ENCODE peak calls at places on chromosomes 7 and 10, in eight cellular contexts. I is AG04449, X is GM12865, Q is psoas muscle, L is coronary artery, G is foreskin fibroblast, E is OCI-LY7, S is GM23248. T is an unnamed sample.

GRCh38 chr7:25908154-25908948 is 243.6 kb upstream of the NFE2L3 start:
- DNase-seq in I (no peak), X (no peak), Q (no peak), L (no peak), G (no peak), E (no peak), S (no peak), T (no peak)

GRCh38 chr7:23357190-23358093 is 58.3 kb downstream of the MALSU1 start:
- DNase-seq in I (no peak), X (peak), Q (no peak), L (no peak), G (peak), E (peak), S (peak), T (no peak)

GRCh38 chr7:122884186-122884585 is 2.1 kb downstream of the CADPS2 start:
- DNase-seq in I (no peak), X (no peak), Q (no peak), L (no peak), G (no peak), E (no peak), S (no peak), T (no peak)

GRCh38 chr7:108525327-108525984 is 479 bp downstream of the PNPLA8 start:
- DNase-seq in I (no peak), X (no peak), Q (no peak), L (no peak), G (peak), E (peak), S (peak), T (peak)

GRCh38 chr10:94397549-94398370 is 4.6 kb upstream of the TBC1D12 start:
- DNase-seq in I (no peak), X (no peak), Q (no peak), L (no peak), G (peak), E (no peak), S (peak), T (peak)

GRCh38 chr7:15765753-15766152 is 79.3 kb upstream of the MEOX2 start:
- DNase-seq in I (no peak), X (no peak), Q (no peak), L (no peak), G (no peak), E (no peak), S (no peak), T (no peak)

GRCh38 chr7:51012569-51013217 is 230.0 kb upstream of the GRB10 start:
- DNase-seq in I (no peak), X (no peak), Q (no peak), L (peak), G (no peak), E (no peak), S (no peak), T (no peak)

GRCh38 chr7:151696738-151697514 is 177.2 kb upstream of the RHEB start:
- DNase-seq in I (no peak), X (no peak), Q (peak), L (no peak), G (no peak), E (no peak), S (no peak), T (no peak)

GRCh38 chr10:2049560-2049959 is 312.2 kb upstream of the ADARB2 start:
- DNase-seq in I (no peak), X (no peak), Q (no peak), L (no peak), G (no peak), E (no peak), S (no peak), T (no peak)

GRCh38 chr10:12237265-12238220 is 41.6 kb downstream of the CDC123 start:
- DNase-seq in I (no peak), X (no peak), Q (no peak), L (no peak), G (no peak), E (no peak), S (no peak), T (no peak)

GRCh38 chr10:3982746-3983442 is 197.9 kb upstream of the KLF6 start:
- DNase-seq in I (no peak), X (no peak), Q (no peak), L (no peak), G (no peak), E (no peak), S (no peak), T (no peak)

GRCh38 chr7:113806633-113807327 is 112.0 kb downstream of the PPP1R3A start:
- DNase-seq in I (no peak), X (no peak), Q (no peak), L (no peak), G (no peak), E (no peak), S (no peak), T (no peak)

GRCh38 chr7:48781783-48782182 is 142.6 kb upstream of the CDC14C start:
- DNase-seq in I (no peak), X (peak), Q (no peak), L (no peak), G (no peak), E (no peak), S (no peak), T (no peak)

GRCh38 chr7:135964791-135965190 is 12.4 kb downstream of the MTPN start:
- DNase-seq in I (no peak), X (no peak), Q (no peak), L (no peak), G (no peak), E (no peak), S (peak), T (no peak)
- H3K4me3 ChIP-seq in I (no peak), X (peak), Q (no peak), L (no peak), G (no peak), E (peak), S (peak), T (no peak)

GRCh38 chr10:92758594-92758993 is 68.8 kb downstream of the HHEX start:
- DNase-seq in I (no peak), X (no peak), Q (no peak), L (no peak), G (no peak), E (no peak), S (no peak), T (no peak)

GRCh38 chr10:92756233-92757065 is 66.7 kb downstream of the HHEX start:
- DNase-seq in I (no peak), X (peak), Q (no peak), L (no peak), G (no peak), E (peak), S (no peak), T (no peak)

GRCh38 chr10:92755725-92756124 is 66.0 kb downstream of the HHEX start:
- DNase-seq in I (no peak), X (no peak), Q (no peak), L (no peak), G (no peak), E (no peak), S (no peak), T (no peak)

GRCh38 chr10:92757720-92758119 is 68.0 kb downstream of the HHEX start:
- DNase-seq in I (no peak), X (peak), Q (no peak), L (no peak), G (no peak), E (peak), S (no peak), T (no peak)

DNA sequence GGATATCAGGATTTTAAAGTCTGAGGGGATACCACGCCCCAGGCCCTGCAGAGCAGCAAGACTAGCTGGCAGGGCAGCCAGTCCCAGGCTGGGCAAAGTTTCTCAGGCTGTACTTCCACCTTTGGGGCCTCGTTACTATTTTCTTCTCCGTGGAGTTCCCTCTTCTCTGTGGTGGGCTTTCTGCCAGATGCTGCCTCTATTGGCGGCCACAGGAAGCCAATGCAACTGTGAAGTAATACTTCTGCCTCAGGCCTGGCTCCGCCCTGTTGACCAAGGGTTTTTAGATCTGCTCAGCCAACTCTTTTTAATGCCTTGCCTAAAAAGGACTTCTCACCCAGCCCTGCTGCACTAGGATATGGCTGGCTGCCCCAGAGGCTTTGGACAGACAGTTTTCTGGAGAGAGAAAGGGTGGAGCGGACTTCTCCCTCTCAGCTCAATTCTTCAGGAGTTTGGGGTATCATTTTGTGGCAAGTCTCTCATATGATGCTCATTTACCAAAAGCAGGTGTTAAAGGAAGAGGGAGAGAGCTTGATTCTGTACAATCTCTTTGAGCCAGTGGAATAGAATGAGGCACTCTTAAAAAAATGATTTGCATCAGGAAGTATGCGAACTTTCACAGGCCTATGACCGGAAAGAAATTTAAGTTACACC is 67.4 kb downstream of the HHEX start:
- DNase-seq in I (peak), X (peak), Q (peak), L (peak), G (peak), E (peak), S (peak), T (peak)
- H3K4me3 ChIP-seq in I (no peak), X (no peak), Q (peak), L (no peak), G (no peak), E (peak), S (no peak), T (no peak)

GRCh38 chr7:3564231-3564630 is 263.2 kb downstream of the SDK1 start:
- DNase-seq in I (no peak), X (no peak), Q (no peak), L (no peak), G (no peak), E (no peak), S (no peak), T (no peak)

GRCh38 chr7:3573151-3573550 is 272.1 kb downstream of the SDK1 start:
- DNase-seq in I (no peak), X (no peak), Q (no peak), L (no peak), G (no peak), E (no peak), S (no peak), T (no peak)

GRCh38 chr7:3569643-3570042 is 268.6 kb downstream of the SDK1 start:
- DNase-seq in I (no peak), X (no peak), Q (no peak), L (no peak), G (no peak), E (no peak), S (no peak), T (no peak)

GRCh38 chr7:3574386-3574785 is 273.3 kb downstream of the SDK1 start:
- DNase-seq in I (no peak), X (no peak), Q (no peak), L (no peak), G (no peak), E (no peak), S (no peak), T (no peak)

GRCh38 chr7:3568516-3568915 is 267.5 kb downstream of the SDK1 start:
- DNase-seq in I (no peak), X (no peak), Q (no peak), L (no peak), G (no peak), E (no peak), S (no peak), T (no peak)
- H3K4me3 ChIP-seq in I (no peak), X (no peak), Q (no peak), L (no peak), G (no peak), E (no peak), S (no peak), T (no peak)

DNA sequence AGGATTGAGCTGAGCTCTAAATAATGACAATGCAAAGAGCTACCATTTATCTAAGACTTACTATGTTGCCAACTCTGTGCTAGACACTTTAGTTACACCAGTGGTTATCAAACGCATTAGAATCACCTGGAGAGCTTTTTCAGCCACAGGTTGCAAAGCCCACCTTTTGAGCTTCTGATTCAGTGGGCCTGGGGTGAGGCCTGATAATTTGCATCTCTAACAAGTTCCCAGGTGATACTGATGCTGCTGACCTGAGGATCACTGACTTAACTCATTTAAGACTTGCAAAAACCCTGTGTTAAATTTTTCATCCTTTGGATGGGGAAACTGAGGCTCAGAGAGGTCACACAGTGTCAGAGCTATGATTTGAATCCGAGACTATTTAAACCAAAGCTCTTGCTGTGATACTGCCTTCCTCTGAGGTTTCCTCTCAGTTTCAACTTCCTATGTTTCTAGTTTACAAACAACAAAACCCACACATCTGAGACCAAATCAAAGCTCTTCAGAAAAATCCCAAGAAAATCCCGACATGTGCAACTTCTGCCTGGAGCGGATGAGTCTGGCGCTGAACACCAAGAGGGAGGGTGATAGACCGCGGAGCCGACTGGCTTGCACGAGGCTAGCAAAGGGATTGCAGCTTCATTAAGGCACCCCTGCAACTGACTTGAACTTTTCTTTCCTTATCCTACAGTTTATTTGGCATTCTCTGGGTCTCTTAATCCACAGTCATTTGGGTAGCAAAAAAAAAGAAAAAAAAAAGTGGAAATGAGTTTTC is 124.9 kb downstream of the CYP26A1 start:
- DNase-seq in I (no peak), X (no peak), Q (peak), L (no peak), G (peak), E (no peak), S (peak), T (no peak)
- H3K4me3 ChIP-seq in I (peak), X (no peak), Q (peak), L (peak), G (peak), E (no peak), S (peak), T (peak)

GRCh38 chr7:64881461-64882287 is 21.4 kb upstream of the ZNF273 start:
- DNase-seq in I (no peak), X (no peak), Q (no peak), L (no peak), G (no peak), E (no peak), S (no peak), T (no peak)
- H3K4me3 ChIP-seq in I (no peak), X (no peak), Q (peak), L (peak), G (no peak), E (no peak), S (peak), T (no peak)

DNA sequence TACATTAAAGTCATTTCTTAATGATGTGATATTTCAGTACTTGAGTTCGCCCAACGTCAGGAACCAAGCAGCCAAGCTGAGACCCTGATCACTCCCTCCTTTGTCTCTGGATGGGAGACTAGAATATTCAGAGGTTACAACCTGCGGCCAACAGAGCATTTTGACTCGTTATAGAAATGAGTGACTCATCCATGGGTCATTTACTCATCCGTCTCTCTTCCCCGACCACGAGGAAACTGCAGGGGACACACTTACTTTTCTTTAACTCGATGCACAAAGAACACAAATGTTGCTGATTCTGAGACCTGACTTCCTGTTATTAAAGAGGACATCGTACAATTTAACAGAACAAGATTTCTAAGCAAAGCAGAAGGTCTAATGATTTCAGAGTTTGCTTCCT is 343.3 kb downstream of the FRMD4A start:
- DNase-seq in I (peak), X (peak), Q (no peak), L (peak), G (peak), E (no peak), S (peak), T (peak)
- H3K4me3 ChIP-seq in I (no peak), X (no peak), Q (no peak), L (no peak), G (no peak), E (no peak), S (no peak), T (no peak)

GRCh38 chr10:75724047-75724446 is 292.6 kb downstream of the LRMDA start:
- DNase-seq in I (no peak), X (no peak), Q (no peak), L (no peak), G (no peak), E (no peak), S (no peak), T (no peak)

GRCh38 chr10:75718996-75719395 is 287.6 kb downstream of the LRMDA start:
- DNase-seq in I (no peak), X (no peak), Q (no peak), L (no peak), G (no peak), E (no peak), S (no peak), T (no peak)

GRCh38 chr10:75726522-75727493 is 295.4 kb downstream of the LRMDA start:
- DNase-seq in I (no peak), X (no peak), Q (no peak), L (no peak), G (no peak), E (no peak), S (no peak), T (no peak)

GRCh38 chr10:75722609-75723008 is 291.2 kb downstream of the LRMDA start:
- DNase-seq in I (no peak), X (no peak), Q (no peak), L (no peak), G (no peak), E (no peak), S (no peak), T (no peak)

GRCh38 chr10:75723319-75723965 is 292.0 kb downstream of the LRMDA start:
- DNase-seq in I (no peak), X (no peak), Q (no peak), L (no peak), G (no peak), E (no peak), S (no peak), T (no peak)
- H3K4me3 ChIP-seq in I (no peak), X (no peak), Q (no peak), L (no peak), G (no peak), E (no peak), S (no peak), T (no peak)

GRCh38 chr7:158318511-158318913 is 269.1 kb downstream of the PTPRN2 start:
- DNase-seq in I (no peak), X (no peak), Q (no peak), L (no peak), G (no peak), E (no peak), S (no peak), T (no peak)

GRCh38 chr7:158315881-158316280 is 271.7 kb downstream of the PTPRN2 start:
- DNase-seq in I (no peak), X (no peak), Q (no peak), L (no peak), G (no peak), E (no peak), S (no peak), T (no peak)

GRCh38 chr7:158316466-158317031 is 271.1 kb downstream of the PTPRN2 start:
- DNase-seq in I (no peak), X (no peak), Q (no peak), L (no peak), G (no peak), E (no peak), S (no peak), T (no peak)

GRCh38 chr7:158315326-158315725 is 272.3 kb downstream of the PTPRN2 start:
- DNase-seq in I (no peak), X (no peak), Q (no peak), L (no peak), G (no peak), E (no peak), S (no peak), T (no peak)

GRCh38 chr7:158317238-158318205 is 270.1 kb downstream of the PTPRN2 start:
- DNase-seq in I (no peak), X (no peak), Q (no peak), L (no peak), G (no peak), E (no peak), S (no peak), T (no peak)
- H3K4me3 ChIP-seq in I (no peak), X (no peak), Q (peak), L (peak), G (no peak), E (no peak), S (no peak), T (no peak)

GRCh38 chr7:784971-785370 is 47.3 kb upstream of the SUN1 start:
- DNase-seq in I (no peak), X (no peak), Q (peak), L (no peak), G (no peak), E (no peak), S (no peak), T (no peak)
- H3K4me3 ChIP-seq in I (no peak), X (no peak), Q (no peak), L (no peak), G (no peak), E (no peak), S (no peak), T (no peak)

DNA sequence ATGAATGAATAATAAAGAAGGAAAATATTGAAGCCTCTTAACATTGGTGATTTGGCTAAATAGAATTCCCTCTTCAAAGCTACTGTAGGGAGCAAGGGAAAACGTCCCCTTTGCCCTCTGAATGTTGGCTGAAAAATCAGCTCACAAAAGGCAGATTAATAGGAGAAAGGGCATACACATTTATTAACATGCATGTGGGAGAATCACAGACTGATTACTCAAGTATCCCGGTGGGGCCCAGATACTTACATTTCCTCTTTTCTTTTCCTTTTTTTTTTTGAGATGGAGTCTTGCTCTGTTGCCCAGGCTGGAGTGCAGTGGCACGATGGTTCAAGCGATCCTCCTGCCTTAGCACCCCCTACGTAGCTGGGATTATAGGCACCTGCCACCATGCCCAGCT is 68.5 kb downstream of the HK1 start:
- DNase-seq in I (no peak), X (no peak), Q (no peak), L (no peak), G (no peak), E (no peak), S (no peak), T (no peak)
- H3K4me3 ChIP-seq in I (no peak), X (no peak), Q (no peak), L (no peak), G (no peak), E (no peak), S (no peak), T (no peak)

T was measured in skeletal muscle cell.